ENCODE peak calls at places on chromosomes 1 and 21, in ten cellular contexts. C, P, O, A, J, D, I, T, G and X are unnamed samples.
A peak's percentile ranks its signal among the peaks of the same experiment; 100 is the strongest.

GRCh38 chr1:6358757-6359567 is 34.6 kb downstream of the ACOT7 start:
- DNase-seq in C (peak; percentile 80), P (peak; percentile 74), O (no peak), A (peak; percentile 23), J (peak; percentile 18), D (peak; percentile 64), I (peak; percentile 75), T (no peak), G (peak; percentile 86), X (no peak)

GRCh38 chr1:25206201-25206600 is 26.1 kb downstream of the SYF2 start:
- DNase-seq in C (no peak), P (no peak), O (peak; percentile 3), A (no peak), J (no peak), D (no peak), I (no peak), T (peak; percentile 34), G (no peak), X (no peak)

GRCh38 chr1:63893976-63894375 is 120.2 kb downstream of the ROR1 start:
- DNase-seq in C (no peak), P (no peak), O (no peak), A (no peak), J (no peak), D (no peak), I (peak; percentile 54), T (no peak), G (no peak), X (no peak)

GRCh38 chr1:33007190-33008050 is 29.3 kb downstream of the AK2 start:
- DNase-seq in C (peak; percentile 21), P (no peak), O (no peak), A (peak; percentile 18), J (peak; percentile 50), D (no peak), I (peak; percentile 92), T (no peak), G (no peak), X (peak; percentile 65)

GRCh38 chr1:161185282-161185682 is 8.0 kb upstream of the B4GALT3 start:
- DNase-seq in C (peak; percentile 86), P (peak; percentile 89), O (peak; percentile 74), A (peak; percentile 88), J (peak; percentile 89), D (no peak), I (peak; percentile 59), T (peak; percentile 87), G (peak; percentile 87), X (peak; percentile 56)

GRCh38 chr1:6785721-6786505 is 659 bp downstream of the CAMTA1 start:
- DNase-seq in C (peak; percentile 29), P (no peak), O (peak; percentile 77), A (peak; percentile 48), J (peak; percentile 52), D (peak; percentile 70), I (no peak), T (peak; percentile 69), G (peak; percentile 84), X (peak; percentile 36)

GRCh38 chr1:12099610-12100009 is 36.5 kb downstream of the TNFRSF8 start:
- DNase-seq in C (no peak), P (no peak), O (no peak), A (no peak), J (no peak), D (no peak), I (no peak), T (no peak), G (no peak), X (no peak)

GRCh38 chr1:21496063-21496462 is 13.2 kb upstream of the ALPL start:
- DNase-seq in C (no peak), P (no peak), O (no peak), A (no peak), J (no peak), D (no peak), I (no peak), T (no peak), G (no peak), X (no peak)

DNA sequence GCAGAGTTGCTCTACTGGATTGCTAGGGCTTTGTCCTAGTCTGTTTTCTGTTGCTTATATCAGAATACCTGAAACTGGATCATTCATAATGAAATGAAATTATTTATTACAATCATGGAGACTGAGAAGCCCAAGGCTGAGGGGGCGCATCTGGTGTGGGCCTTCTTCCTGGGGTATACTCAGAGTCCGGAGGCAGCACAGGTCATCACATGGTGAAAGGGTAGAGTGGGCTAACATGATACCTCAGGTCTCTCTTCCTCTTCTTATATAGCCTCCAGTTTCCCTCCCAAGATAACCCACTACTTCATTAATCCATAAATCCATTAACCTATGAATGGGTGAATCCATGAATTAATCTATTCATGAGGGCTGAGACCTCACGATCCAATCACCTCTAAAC is 667.6 kb upstream of the NCAM2 start:
- DNase-seq in C (no peak), P (no peak), O (no peak), A (no peak), J (no peak), D (no peak), I (no peak), T (no peak), G (no peak), X (no peak)
- H3K4me3 ChIP-seq in C (no peak overlapping the region), P (no peak overlapping the region), O (no peak overlapping the region), A (no peak overlapping the region), J (no peak overlapping the region), D (no peak overlapping the region), I (no peak overlapping the region), T (no peak overlapping the region), G (no peak overlapping the region), X (peak overlapping the region; percentile 42)

GRCh38 chr1:228092342-228093049 is 10.0 kb downstream of the ARF1 start:
- DNase-seq in C (no peak), P (no peak), O (peak; percentile 7), A (no peak), J (no peak), D (no peak), I (no peak), T (peak; percentile 32), G (no peak), X (no peak)

GRCh38 chr1:228088586-228089498 is 6.3 kb downstream of the ARF1 start:
- DNase-seq in C (no peak), P (no peak), O (peak; percentile 62), A (no peak), J (no peak), D (no peak), I (no peak), T (peak; percentile 63), G (peak; percentile 57), X (no peak)

GRCh38 chr1:228093050-228093906 is 9.8 kb downstream of the C1orf35 start:
- DNase-seq in C (no peak), P (no peak), O (peak; percentile 18), A (no peak), J (no peak), D (no peak), I (no peak), T (peak; percentile 47), G (no peak), X (no peak)

GRCh38 chr1:228090613-228091081 is 8.1 kb downstream of the ARF1 start:
- DNase-seq in C (no peak), P (no peak), O (peak; percentile 52), A (no peak), J (no peak), D (no peak), I (peak; percentile 17), T (peak; percentile 60), G (peak; percentile 37), X (no peak)

DNA sequence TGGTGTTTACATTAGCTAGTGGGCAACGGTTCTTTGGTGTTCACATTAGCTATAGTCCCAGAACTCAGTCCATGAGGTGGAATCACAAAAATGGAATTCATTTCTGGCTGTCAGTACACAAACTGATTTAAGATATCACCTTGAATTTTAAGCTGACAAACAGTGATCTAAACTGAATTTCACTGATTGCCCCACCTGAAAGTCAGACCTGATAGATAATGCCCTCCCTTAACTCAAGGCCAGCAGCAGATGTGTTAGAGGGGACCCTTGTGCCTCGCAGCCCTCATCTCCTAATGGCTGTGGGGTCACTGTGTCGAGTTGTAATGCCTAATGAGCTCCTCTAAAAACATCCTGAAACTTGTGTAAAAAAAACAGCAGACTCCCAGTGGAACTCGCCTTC is 8.6 kb downstream of the ARF1 start:
- DNase-seq in C (no peak), P (no peak), O (peak; percentile 6), A (no peak), J (no peak), D (no peak), I (no peak), T (no peak), G (no peak), X (no peak)
- H3K9me3 ChIP-seq in C (peaks cover 10% of the 10 kb centered on the region), P (peaks cover 13% of the 10 kb centered on the region), O (peaks cover 5% of the 10 kb centered on the region), A (peaks cover 25% of the 10 kb centered on the region), J (no peaks in the 10 kb centered on the region), D (no peaks in the 10 kb centered on the region), I (no peaks in the 10 kb centered on the region), T (peaks cover 4% of the 10 kb centered on the region), G (peaks cover 8% of the 10 kb centered on the region), X (peaks cover 27% of the 10 kb centered on the region)

GRCh38 chr1:228094432-228095016 is 8.6 kb downstream of the C1orf35 start:
- DNase-seq in C (no peak), P (no peak), O (peak; percentile 15), A (peak; percentile 40), J (no peak), D (no peak), I (no peak), T (peak; percentile 21), G (peak; percentile 43), X (no peak)

GRCh38 chr1:228087771-228088251 is 5.3 kb downstream of the ARF1 start:
- DNase-seq in C (no peak), P (no peak), O (peak; percentile 74), A (no peak), J (no peak), D (peak; percentile 16), I (peak; percentile 81), T (peak; percentile 58), G (peak; percentile 74), X (peak; percentile 85)

GRCh38 chr1:228085287-228085926 is 2.9 kb downstream of the ARF1 start:
- DNase-seq in C (no peak), P (no peak), O (peak; percentile 64), A (no peak), J (peak; percentile 51), D (no peak), I (peak; percentile 76), T (no peak), G (peak; percentile 46), X (peak; percentile 30)

GRCh38 chr1:228084797-228085196 is 2.3 kb downstream of the ARF1 start:
- DNase-seq in C (no peak), P (no peak), O (peak; percentile 19), A (no peak), J (peak; percentile 7), D (no peak), I (no peak), T (no peak), G (peak; percentile 11), X (no peak)

GRCh38 chr1:228089520-228090380 is 7.2 kb downstream of the ARF1 start:
- DNase-seq in C (no peak), P (no peak), O (peak; percentile 57), A (peak; percentile 54), J (no peak), D (no peak), I (no peak), T (peak; percentile 55), G (peak; percentile 57), X (no peak)
- H3K4me3 ChIP-seq in C (no peak overlapping the region), P (peak overlapping the region; percentile 3), O (no peak overlapping the region), A (peak overlapping the region; percentile 27), J (no peak overlapping the region), D (no peak overlapping the region), I (no peak overlapping the region), T (no peak overlapping the region), G (no peak overlapping the region), X (no peak overlapping the region)

DNA sequence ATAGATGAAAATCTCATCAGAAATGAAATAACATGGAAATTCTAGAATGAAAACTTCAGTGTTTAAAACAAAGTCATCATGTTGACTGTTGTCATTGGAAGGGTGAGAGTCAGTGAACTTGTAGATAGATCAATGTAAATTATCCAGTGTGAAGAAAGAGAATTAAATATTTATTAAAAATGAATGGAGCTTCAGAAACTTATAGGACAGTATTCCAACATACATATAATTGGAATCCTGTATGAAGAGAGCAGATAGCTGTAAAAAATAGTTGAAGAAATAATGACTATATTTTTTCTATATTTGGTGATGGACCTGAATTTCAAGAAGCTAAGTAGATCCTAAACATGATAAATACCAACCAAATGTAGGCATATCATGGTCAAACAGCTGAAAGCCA is 60.0 kb downstream of the MAN1A2 start:
- DNase-seq in C (no peak), P (no peak), O (no peak), A (no peak), J (no peak), D (no peak), I (no peak), T (no peak), G (no peak), X (no peak)
- H3K9me3 ChIP-seq in C (peaks cover 15% of the 10 kb centered on the region), P (peaks cover 20% of the 10 kb centered on the region), O (peaks cover 12% of the 10 kb centered on the region), A (peaks cover 13% of the 10 kb centered on the region), J (peaks cover 35% of the 10 kb centered on the region), D (no peaks in the 10 kb centered on the region), I (no peaks in the 10 kb centered on the region), T (no peaks in the 10 kb centered on the region), G (peaks cover 17% of the 10 kb centered on the region), X (peaks cover 24% of the 10 kb centered on the region)